ENCODE peak calls at places on chromosomes 2 and 18, in ten cellular contexts. T is tibial nerve, Y is stomach, W is HFFc6, B is PC-9, E is WTC11, L is OCI-LY7, Z is psoas muscle, R is Panc1, N is IMR-90. C is an unnamed sample.

GRCh38 chr2:208978966-208979365 is 444.9 kb upstream of the MAP2 start:
- DNase-seq in T (no peak), B (no peak), L (no peak), R (no peak), E (no peak), N (no peak), W (no peak), Z (no peak), Y (no peak), C (no peak)

GRCh38 chr2:60806988-60807681 is 51.1 kb downstream of the PAPOLG start:
- DNase-seq in R (no peak), N (peak), E (no peak), B (no peak), Z (no peak), L (peak), W (peak), T (no peak), Y (no peak), C (peak)

GRCh38 chr18:32707153-32707552 is 65.7 kb downstream of the KLHL14 start:
- DNase-seq in E (no peak), L (peak), Z (no peak), Y (peak), W (no peak), N (no peak), R (no peak), B (no peak), T (no peak), C (no peak)

GRCh38 chr2:11338580-11338979 is 5.9 kb downstream of the ROCK2 start:
- DNase-seq in E (no peak), Z (no peak), N (no peak), W (no peak), B (no peak), R (no peak), L (no peak), Y (no peak), T (no peak), C (no peak)

GRCh38 chr2:43605079-43605655 is 9.3 kb upstream of the THADA start:
- DNase-seq in Z (no peak), T (no peak), Y (no peak), N (peak), B (peak), L (peak), E (peak), R (peak), W (peak), C (peak)

GRCh38 chr2:230160112-230160660 is 59.6 kb downstream of the SP110 start:
- DNase-seq in T (peak), R (peak), W (peak), N (peak), B (peak), Z (no peak), E (peak), L (peak), Y (peak), C (peak)

GRCh38 chr2:157620956-157621355 is 7.7 kb downstream of the ACVR1C start:
- DNase-seq in W (peak), Z (no peak), R (no peak), N (peak), T (no peak), L (no peak), B (no peak), E (no peak), Y (no peak), C (no peak)

GRCh38 chr2:215136669-215137328 is 1.6 kb downstream of the ABCA12 start:
- DNase-seq in W (peak), Z (no peak), B (no peak), L (no peak), N (peak), R (no peak), T (no peak), E (no peak), Y (no peak), C (no peak)

GRCh38 chr18:48872234-48873145 is 78.3 kb downstream of the SMAD7 start:
- DNase-seq in R (no peak), T (no peak), Z (no peak), Y (no peak), B (no peak), W (peak), L (no peak), N (peak), E (no peak), C (no peak)

GRCh38 chr2:149648282-149649030 is 60.9 kb upstream of the MMADHC start:
- DNase-seq in W (peak), Z (no peak), N (peak), B (peak), R (peak), T (no peak), Y (no peak), E (no peak), L (no peak), C (no peak)

GRCh38 chr2:131039535-131039907 is 53.7 kb downstream of the FAM168B start:
- DNase-seq in Y (peak), B (no peak), R (no peak), Z (peak), E (no peak), N (no peak), L (no peak), W (no peak), T (no peak), C (no peak)

GRCh38 chr2:38064805-38065501 is 11.0 kb downstream of the CYP1B1 start:
- DNase-seq in R (no peak), T (no peak), W (no peak), N (no peak), Z (no peak), B (no peak), E (no peak), Y (no peak), L (no peak), C (no peak)

GRCh38 chr2:105749583-105750399 is 5.1 kb downstream of the NCK2 start:
- DNase-seq in Z (peak), Y (no peak), W (no peak), N (peak), L (no peak), R (no peak), E (no peak), T (no peak), B (no peak), C (no peak)

GRCh38 chr2:16385341-16385740 is 280.3 kb downstream of the CYRIA start:
- DNase-seq in T (no peak), W (no peak), Z (no peak), B (no peak), N (no peak), Y (no peak), E (no peak), R (no peak), L (no peak), C (no peak)

GRCh38 chr2:236622660-236623059 is 53.0 kb downstream of the ACKR3 start:
- DNase-seq in L (no peak), Y (no peak), N (no peak), T (no peak), B (no peak), R (no peak), E (no peak), Z (peak), W (no peak), C (no peak)

GRCh38 chr2:218029366-218030360 is 26.9 kb upstream of the TNS1 start:
- DNase-seq in Z (no peak), W (no peak), R (no peak), B (no peak), T (no peak), E (no peak), Y (peak), L (no peak), N (peak), C (peak)

GRCh38 chr2:63652063-63652985 is 63.6 kb downstream of the MDH1 start:
- DNase-seq in N (no peak), B (no peak), Z (no peak), R (no peak), L (no peak), Y (no peak), T (no peak), E (no peak), W (no peak), C (no peak)

GRCh38 chr2:174663572-174663971 is 66.0 kb upstream of the WIPF1 start:
- DNase-seq in Y (no peak), E (no peak), Z (no peak), R (no peak), L (no peak), B (no peak), W (peak), T (no peak), N (no peak), C (no peak)

GRCh38 chr2:71609958-71610357 is 156.6 kb downstream of the DYSF start:
- DNase-seq in L (peak), Y (no peak), B (no peak), Z (no peak), N (peak), E (no peak), R (peak), W (peak), T (no peak), C (peak)

GRCh38 chr18:79458131-79458838 is 62.6 kb downstream of the NFATC1 start:
- DNase-seq in R (peak), T (peak), Z (peak), E (no peak), L (no peak), W (peak), Y (peak), B (peak), N (peak), C (no peak)

GRCh38 chr2:148906136-148906535 is 31.1 kb downstream of the KIF5C start:
- DNase-seq in W (peak), T (no peak), Y (no peak), Z (no peak), E (no peak), L (no peak), B (no peak), R (no peak), N (no peak), C (no peak)

GRCh38 chr2:181457741-181458425 is 697 bp downstream of the ITGA4 start:
- DNase-seq in R (no peak), Y (peak), L (peak), B (no peak), E (peak), T (no peak), N (peak), W (peak), Z (peak), C (peak)

GRCh38 chr2:85111819-85112281 is 21.3 kb upstream of the TCF7L1 start:
- DNase-seq in W (peak), L (no peak), T (no peak), N (peak), Z (no peak), E (no peak), Y (no peak), R (no peak), B (no peak), C (no peak)

GRCh38 chr2:113996826-113997599 is 107.1 kb downstream of the ACTR3 start:
- DNase-seq in B (no peak), Y (no peak), N (no peak), W (no peak), L (peak), E (no peak), Z (no peak), T (no peak), R (no peak), C (no peak)

GRCh38 chr2:70258532-70258875 is 567 bp downstream of the PCYOX1 start:
- DNase-seq in Y (peak), L (no peak), B (peak), E (peak), W (peak), Z (peak), N (peak), T (peak), R (no peak), C (no peak)

GRCh38 chr2:47272031-47272864 is 117.1 kb upstream of the STPG4 start:
- DNase-seq in Y (peak), B (peak), Z (peak), L (peak), W (peak), T (peak), E (peak), N (peak), R (no peak), C (peak)

GRCh38 chr2:202831241-202831997 is 40.1 kb downstream of the ICA1L start:
- DNase-seq in L (peak), E (peak), N (peak), W (peak), R (peak), T (peak), Y (peak), Z (no peak), B (peak), C (peak)

GRCh38 chr18:59697236-59697932 is at the start of gene CCBE1:
- DNase-seq in N (peak), Y (peak), W (peak), Z (peak), T (peak), R (no peak), B (peak), E (peak), L (no peak), C (peak)

GRCh38 chr2:217291259-217291658 is 431.4 kb upstream of the TNP1 start:
- DNase-seq in L (no peak), W (no peak), B (peak), E (no peak), R (no peak), Y (no peak), T (no peak), Z (no peak), N (no peak), C (no peak)

GRCh38 chr2:222518570-222519381 is 94.4 kb downstream of the SGPP2 start:
- DNase-seq in Y (peak), E (no peak), B (peak), W (no peak), L (no peak), N (no peak), Z (no peak), R (no peak), T (peak), C (no peak)

GRCh38 chr2:212843409-212844199 is 305.0 kb upstream of the ERBB4 start:
- DNase-seq in T (no peak), Z (no peak), N (peak), B (no peak), Y (no peak), L (no peak), W (peak), R (no peak), E (no peak), C (no peak)

GRCh38 chr2:53217250-53217649 is 550.4 kb upstream of the CHAC2 start:
- DNase-seq in W (no peak), N (no peak), Y (no peak), R (no peak), L (no peak), Z (no peak), B (no peak), E (no peak), T (no peak), C (no peak)

GRCh38 chr2:20577495-20578235 is 73.2 kb downstream of the HS1BP3 start:
- DNase-seq in Z (no peak), R (no peak), Y (no peak), W (peak), B (peak), L (no peak), E (no peak), T (no peak), N (peak), C (no peak)

GRCh38 chr2:203083328-203083727 is 68.7 kb downstream of the NBEAL1 start:
- DNase-seq in Y (no peak), R (no peak), L (no peak), B (no peak), N (no peak), Z (no peak), E (no peak), W (no peak), T (no peak), C (no peak)

GRCh38 chr2:177296047-177296446 is 31.5 kb upstream of the NFE2L2 start:
- DNase-seq in R (no peak), B (no peak), Y (no peak), W (peak), L (peak), T (no peak), Z (no peak), N (peak), E (no peak), C (peak)

GRCh38 chr2:111184725-111185495 is 64.2 kb downstream of the BCL2L11 start:
- DNase-seq in Y (no peak), R (no peak), Z (no peak), T (no peak), N (no peak), W (no peak), B (no peak), L (no peak), E (no peak), C (no peak)

GRCh38 chr2:216578325-216578724 is 54.9 kb upstream of the IGFBP2 start:
- DNase-seq in E (no peak), B (no peak), L (no peak), N (peak), W (no peak), T (no peak), R (no peak), Y (no peak), Z (no peak), C (no peak)

GRCh38 chr2:45232824-45233223 is 223.6 kb upstream of the SIX2 start:
- DNase-seq in E (no peak), N (no peak), T (no peak), Z (no peak), R (no peak), Y (no peak), B (no peak), L (no peak), W (no peak), C (no peak)

GRCh38 chr2:74507145-74507925 is at the start of gene PCGF1:
- DNase-seq in L (peak), Y (peak), T (peak), N (peak), R (peak), B (peak), W (peak), E (peak), Z (peak), C (peak)
- TF ChIP-seq CTCF in L (peak), Y (no peak), T (peak), N (peak), R (peak), B (peak), W (peak), E (no peak), Z (peak), C (peak)

DNA sequence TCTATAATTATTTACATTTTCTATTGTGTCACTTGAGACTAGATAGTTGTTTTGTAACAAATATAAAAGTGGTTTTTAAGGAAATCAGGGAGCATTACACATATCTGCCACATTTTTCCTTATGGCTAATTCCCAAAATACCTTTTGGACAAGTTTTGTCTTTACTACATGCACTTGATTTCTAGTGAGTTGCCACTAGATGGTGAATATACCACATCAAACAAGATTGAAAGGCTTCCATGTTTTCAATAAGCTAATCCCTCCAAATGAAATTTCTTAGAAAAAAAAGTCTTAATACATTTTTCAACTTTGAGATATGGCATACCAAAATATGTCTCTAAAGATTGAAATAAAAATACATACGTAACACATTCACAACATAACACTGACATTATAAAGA is 9.1 kb upstream of the HIBCH start:
- DNase-seq in E (no peak), Z (no peak), B (no peak), Y (no peak), T (no peak), N (peak), R (no peak), W (no peak), L (no peak), C (no peak)
- TF ChIP-seq CTCF in E (no peak), Z (no peak), B (no peak), Y (peak), T (no peak), N (peak), R (peak), W (peak), L (peak), C (no peak)

DNA sequence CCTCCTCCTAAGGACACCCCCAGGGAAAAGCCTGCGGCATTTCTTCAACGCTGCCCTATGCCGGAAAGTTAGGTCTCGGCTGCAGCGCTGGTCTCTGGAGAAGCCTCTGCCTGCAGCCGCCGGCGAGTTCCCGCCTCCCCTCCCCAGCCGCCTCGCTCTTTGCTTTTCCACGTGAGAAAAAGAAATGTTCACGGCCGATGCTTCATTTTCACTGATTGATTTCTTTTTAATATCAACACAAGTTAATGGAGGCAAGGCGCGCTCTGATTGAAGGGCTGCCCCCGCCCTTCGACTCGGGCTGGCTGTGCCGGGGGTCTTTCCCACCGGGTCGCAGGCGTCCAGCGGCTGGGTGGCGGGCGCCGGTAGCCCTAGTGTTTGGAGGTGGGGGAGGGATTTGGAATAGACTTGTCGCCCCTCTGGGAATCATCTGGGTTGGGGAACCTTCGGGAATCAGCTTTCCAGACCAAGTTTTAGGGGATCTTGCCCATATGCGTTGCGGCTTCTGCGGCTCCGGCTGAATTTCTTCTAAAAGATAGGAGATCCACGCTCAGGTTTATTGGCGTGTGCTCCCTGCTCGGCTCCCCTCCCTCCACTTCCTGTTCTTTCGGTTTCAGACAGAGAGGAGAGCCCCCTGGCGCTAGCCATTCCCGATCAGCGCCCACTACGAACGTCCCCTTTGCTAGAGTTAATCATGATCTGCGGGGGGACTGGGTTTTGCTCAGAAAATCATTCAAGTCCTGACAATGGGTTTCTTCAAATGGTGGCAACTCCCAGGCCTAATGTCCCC is 4.1 kb downstream of the NRP2 start:
- DNase-seq in R (no peak), L (no peak), Z (no peak), E (no peak), N (peak), B (no peak), T (no peak), Y (no peak), W (no peak), C (no peak)
- TF ChIP-seq CTCF in R (no peak), L (no peak), Z (no peak), E (no peak), N (peak), B (no peak), T (no peak), Y (no peak), W (no peak), C (no peak)

GRCh38 chr2:75074228-75074627 is 115.8 kb downstream of the POLE4 start:
- DNase-seq in R (no peak), B (no peak), Y (no peak), L (no peak), N (no peak), T (no peak), Z (no peak), E (no peak), W (no peak), C (no peak)
- TF ChIP-seq CTCF in R (no peak), B (no peak), Y (no peak), L (no peak), N (no peak), T (no peak), Z (no peak), E (no peak), W (no peak), C (no peak)

GRCh38 chr2:126359494-126359893 is 296.5 kb upstream of the GYPC start:
- DNase-seq in L (peak), Z (no peak), Y (no peak), B (no peak), N (peak), E (no peak), T (peak), W (no peak), R (peak), C (peak)
- TF ChIP-seq CTCF in L (peak), Z (peak), Y (no peak), B (peak), N (peak), E (no peak), T (no peak), W (peak), R (peak), C (peak)

DNA sequence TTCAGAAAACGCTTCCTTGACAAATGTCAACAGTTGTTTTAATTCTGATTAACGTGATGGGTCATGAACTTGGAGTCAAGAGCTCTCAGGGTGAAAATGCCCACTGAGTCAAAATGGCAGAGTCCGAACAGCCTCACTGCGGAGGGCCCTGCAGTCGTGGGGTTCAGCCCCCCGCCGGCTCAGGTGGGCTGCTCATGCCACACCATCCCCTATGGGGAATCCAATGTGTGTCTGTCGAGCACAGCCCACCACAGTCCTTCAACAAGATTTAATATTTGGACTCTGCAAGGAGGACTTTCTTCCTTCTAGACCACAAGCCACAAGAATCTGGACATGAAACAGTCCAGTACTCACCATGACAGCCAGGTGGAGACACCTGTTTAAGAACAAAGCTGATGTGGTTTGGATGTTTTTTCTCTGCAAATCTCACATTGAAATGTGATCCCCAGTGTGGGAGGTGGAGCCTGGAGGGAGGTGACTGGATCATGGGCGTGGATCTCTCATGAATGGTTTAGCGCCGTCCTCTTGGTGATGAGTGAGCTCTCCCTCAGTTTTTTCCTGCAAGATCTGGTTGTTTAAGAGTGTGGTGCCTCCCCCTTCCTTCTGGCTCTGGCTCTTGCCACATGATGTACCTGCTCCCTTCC is 201.0 kb downstream of the NDUFA10 start:
- DNase-seq in L (peak), R (no peak), B (peak), W (no peak), N (no peak), T (no peak), Y (peak), Z (no peak), E (peak), C (no peak)
- TF ChIP-seq CTCF in L (peak), R (no peak), B (peak), W (peak), N (no peak), T (no peak), Y (no peak), Z (no peak), E (no peak), C (no peak)

C was measured in GM13977.